ENCODE peak calls at places on chromosomes 13 and 19, in nine cellular contexts. Q is PC-9, A is upper lobe of right lung, P is transverse colon, I is SK-N-SH, Y is heart left ventricle, C is stomach, U is MM.1S, V is OCI-LY7. F is an unnamed sample.

GRCh38 chr19:5369962-5370367 is 29.4 kb upstream of the PTPRS start:
- DNase-seq in Q (peak), A (peak), P (peak), I (peak), Y (no peak), C (peak), U (peak), V (peak), F (peak)

GRCh38 chr19:38081547-38082255 is 142.3 kb downstream of the DPF1 start:
- DNase-seq in Q (no peak), A (no peak), P (no peak), I (no peak), Y (no peak), C (no peak), U (no peak), V (no peak), F (no peak)

GRCh38 chr19:11089254-11090013 is at the start of gene LDLR:
- DNase-seq in Q (peak), A (peak), P (peak), I (peak), Y (peak), C (peak), U (peak), V (peak), F (peak)

GRCh38 chr19:6126335-6126974 is 9.0 kb upstream of the ACSBG2 start:
- DNase-seq in Q (peak), A (no peak), P (no peak), I (peak), Y (no peak), C (no peak), U (peak), V (peak), F (no peak)

GRCh38 chr13:110644892-110645521 is 29.7 kb downstream of the NAXD start:
- DNase-seq in Q (no peak), A (peak), P (peak), I (peak), Y (peak), C (peak), U (peak), V (peak), F (peak)

GRCh38 chr13:27783111-27783510 is 9.2 kb upstream of the GSX1 start:
- DNase-seq in Q (no peak), A (no peak), P (no peak), I (no peak), Y (no peak), C (no peak), U (no peak), V (no peak), F (no peak)

GRCh38 chr19:58097783-58098681 is at the start of gene ZSCAN18:
- DNase-seq in Q (peak), A (peak), P (peak), I (peak), Y (peak), C (peak), U (no peak), V (no peak), F (peak)

GRCh38 chr13:94305463-94305862 is 174.0 kb downstream of the DCT start:
- DNase-seq in Q (no peak), A (no peak), P (no peak), I (no peak), Y (no peak), C (no peak), U (no peak), V (no peak), F (no peak)

GRCh38 chr19:4967738-4968461 is 1.0 kb upstream of the KDM4B start:
- DNase-seq in Q (no peak), A (no peak), P (no peak), I (no peak), Y (no peak), C (no peak), U (no peak), V (no peak), F (no peak)

GRCh38 chr13:50080856-50081105 is 65.5 kb downstream of the KCNRG start:
- DNase-seq in Q (no peak), A (no peak), P (no peak), I (no peak), Y (no peak), C (no peak), U (peak), V (no peak), F (no peak)

GRCh38 chr19:38061294-38061693 is 154.3 kb downstream of the SIPA1L3 start:
- DNase-seq in Q (no peak), A (no peak), P (no peak), I (no peak), Y (no peak), C (no peak), U (no peak), V (no peak), F (no peak)

GRCh38 chr13:36420437-36420891 is 11.8 kb upstream of the CCNA1 start:
- DNase-seq in Q (peak), A (peak), P (peak), I (peak), Y (peak), C (peak), U (peak), V (peak), F (peak)

GRCh38 chr19:52585101-52585500 is 15.0 kb downstream of the ZNF701 start:
- DNase-seq in Q (no peak), A (no peak), P (no peak), I (no peak), Y (no peak), C (no peak), U (no peak), V (no peak), F (no peak)

GRCh38 chr19:50797429-50798115 is 7.4 kb downstream of the ACP4 start:
- DNase-seq in Q (no peak), A (no peak), P (no peak), I (peak), Y (no peak), C (no peak), U (no peak), V (no peak), F (no peak)

GRCh38 chr19:4373601-4374441 is 26.5 kb downstream of the SH3GL1 start:
- DNase-seq in Q (no peak), A (no peak), P (no peak), I (no peak), Y (peak), C (no peak), U (no peak), V (no peak), F (no peak)

GRCh38 chr13:40271511-40271910 is 394.9 kb downstream of the FOXO1 start:
- DNase-seq in Q (no peak), A (no peak), P (peak), I (no peak), Y (peak), C (no peak), U (no peak), V (peak), F (no peak)

GRCh38 chr13:33388254-33388998 is 102.9 kb upstream of the STARD13 start:
- DNase-seq in Q (peak), A (no peak), P (no peak), I (no peak), Y (no peak), C (peak), U (no peak), V (no peak), F (no peak)

GRCh38 chr19:43700368-43701015 is 15.4 kb upstream of the IRGC start:
- DNase-seq in Q (peak), A (no peak), P (peak), I (no peak), Y (peak), C (peak), U (peak), V (no peak), F (no peak)

GRCh38 chr13:114067886-114068722 is 64.3 kb downstream of the RASA3 start:
- DNase-seq in Q (no peak), A (peak), P (peak), I (no peak), Y (peak), C (no peak), U (peak), V (no peak), F (peak)

GRCh38 chr13:102091231-102091630 is 310.6 kb downstream of the FGF14 start:
- DNase-seq in Q (no peak), A (no peak), P (no peak), I (no peak), Y (no peak), C (no peak), U (no peak), V (no peak), F (no peak)

GRCh38 chr13:27005556-27005955 is 166.1 kb downstream of the USP12 start:
- DNase-seq in Q (no peak), A (no peak), P (no peak), I (no peak), Y (no peak), C (no peak), U (no peak), V (no peak), F (no peak)

GRCh38 chr13:42486711-42487198 is 87.2 kb upstream of the TNFSF11 start:
- DNase-seq in Q (no peak), A (no peak), P (no peak), I (no peak), Y (no peak), C (no peak), U (no peak), V (no peak), F (no peak)

GRCh38 chr19:53511933-53512374 is 26.0 kb upstream of the ZNF331 start:
- DNase-seq in Q (peak), A (peak), P (peak), I (peak), Y (peak), C (peak), U (no peak), V (peak), F (peak)

GRCh38 chr13:50457430-50458393 is 385.8 kb downstream of the DLEU7 start:
- DNase-seq in Q (no peak), A (no peak), P (no peak), I (no peak), Y (no peak), C (no peak), U (no peak), V (peak), F (no peak)

GRCh38 chr13:25371608-25372274 is at the start of gene ATP8A2:
- DNase-seq in Q (no peak), A (no peak), P (no peak), I (peak), Y (no peak), C (no peak), U (no peak), V (no peak), F (no peak)

GRCh38 chr19:13505761-13506549 is at the start of gene CACNA1A:
- DNase-seq in Q (no peak), A (no peak), P (no peak), I (peak), Y (peak), C (no peak), U (no peak), V (no peak), F (no peak)

GRCh38 chr13:113075711-113076110 is 29.9 kb upstream of the F7 start:
- DNase-seq in Q (no peak), A (no peak), P (no peak), I (no peak), Y (no peak), C (no peak), U (no peak), V (no peak), F (no peak)

GRCh38 chr13:44715287-44716224 is 139.4 kb upstream of the TSC22D1 start:
- DNase-seq in Q (no peak), A (no peak), P (no peak), I (peak), Y (no peak), C (no peak), U (no peak), V (no peak), F (no peak)

GRCh38 chr13:52924241-52925148 is 76.1 kb upstream of the PCDH8 start:
- DNase-seq in Q (no peak), A (no peak), P (no peak), I (peak), Y (no peak), C (no peak), U (no peak), V (no peak), F (no peak)
- TF ChIP-seq CTCF in Q (no peak), A (no peak), P (no peak), I (no peak), Y (no peak), C (no peak), U (no peak), V (no peak), F (no peak)

GRCh38 chr19:40461669-40462221 is 3.8 kb downstream of the BLVRB start:
- DNase-seq in Q (no peak), A (peak), P (peak), I (no peak), Y (no peak), C (no peak), U (no peak), V (peak), F (no peak)

GRCh38 chr19:40465781-40466218 is 255 bp upstream of the BLVRB start:
- DNase-seq in Q (peak), A (peak), P (peak), I (peak), Y (peak), C (peak), U (peak), V (peak), F (peak)

GRCh38 chr19:40465025-40465780 is at the start of gene BLVRB:
- DNase-seq in Q (no peak), A (no peak), P (peak), I (no peak), Y (no peak), C (no peak), U (peak), V (peak), F (peak)

GRCh38 chr19:40466219-40467006 is at the start of gene SPTBN4:
- DNase-seq in Q (no peak), A (peak), P (peak), I (no peak), Y (peak), C (no peak), U (no peak), V (no peak), F (peak)

GRCh38 chr19:40464059-40465024 is 1.2 kb downstream of the BLVRB start:
- DNase-seq in Q (peak), A (peak), P (peak), I (peak), Y (peak), C (peak), U (peak), V (peak), F (peak)
- H3K4me3 ChIP-seq in Q (peak), A (peak), P (peak), I (peak), Y (peak), C (peak), U (peak), V (peak), F (no peak)

GRCh38 chr19:48713041-48713863 is 6.3 kb downstream of the MAMSTR start:
- DNase-seq in Q (peak), A (no peak), P (no peak), I (peak), Y (peak), C (no peak), U (no peak), V (peak), F (no peak)
- H3K27ac ChIP-seq in Q (no peak), A (peak), P (peak), I (no peak), Y (peak), C (peak), U (no peak), V (no peak), F (peak)

DNA sequence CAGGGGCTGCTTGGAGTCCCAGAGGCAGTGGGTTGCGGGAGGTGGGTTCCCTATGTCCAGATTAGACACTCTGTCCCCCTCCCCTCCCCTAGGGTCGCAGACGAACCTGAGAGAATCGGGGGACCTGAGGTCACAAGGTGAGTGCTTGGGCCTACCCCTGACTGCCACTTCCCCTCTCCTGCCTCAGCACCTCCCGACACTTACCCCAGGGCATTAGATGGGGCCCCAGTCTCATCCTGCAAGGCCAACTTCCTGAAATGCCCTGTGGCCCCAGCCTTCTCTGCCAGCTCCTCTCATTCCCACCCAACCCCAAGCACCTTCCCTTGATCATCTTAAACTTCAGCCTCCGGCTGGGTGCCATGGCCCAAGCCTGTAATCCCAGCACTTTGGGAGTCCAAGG is 23.0 kb downstream of the CKM start:
- DNase-seq in Q (no peak), A (no peak), P (no peak), I (no peak), Y (no peak), C (no peak), U (no peak), V (no peak), F (no peak)
- TF ChIP-seq CTCF in Q (no peak), A (no peak), P (no peak), I (no peak), Y (no peak), C (no peak), U (no peak), V (no peak), F (no peak)

GRCh38 chr13:51822106-51822840 is 18.3 kb upstream of the DHRS12 start:
- DNase-seq in Q (no peak), A (no peak), P (no peak), I (no peak), Y (no peak), C (no peak), U (no peak), V (no peak), F (no peak)
- H3K4me3 ChIP-seq in Q (no peak), A (no peak), P (no peak), I (no peak), Y (no peak), C (no peak), U (no peak), V (peak), F (peak)

GRCh38 chr13:21871302-21871862 is 200.5 kb downstream of the FGF9 start:
- DNase-seq in Q (no peak), A (no peak), P (no peak), I (no peak), Y (no peak), C (no peak), U (no peak), V (no peak), F (no peak)
- H3K27ac ChIP-seq in Q (no peak), A (no peak), P (peak), I (no peak), Y (no peak), C (no peak), U (no peak), V (no peak), F (no peak)

DNA sequence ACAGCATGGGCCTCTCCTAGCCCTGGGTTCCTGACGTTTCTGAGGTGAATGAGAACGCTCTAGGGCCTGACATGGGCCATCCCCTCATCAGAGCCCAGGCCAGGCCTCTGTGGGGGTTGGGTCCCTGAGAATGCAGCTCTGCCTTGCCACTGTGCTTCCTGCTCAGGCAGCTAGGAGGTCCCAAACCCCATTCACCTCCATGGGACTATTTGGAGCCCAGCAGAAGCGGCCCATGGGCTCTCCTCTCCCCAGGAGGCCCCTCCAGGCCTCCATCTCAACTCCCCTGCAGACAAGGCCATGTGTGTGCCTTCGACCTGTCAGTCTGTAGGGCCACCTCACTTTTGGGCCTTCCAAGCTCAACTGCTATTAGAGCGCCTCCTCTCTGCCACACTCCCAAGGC is 36.9 kb downstream of the ELL start:
- DNase-seq in Q (no peak), A (no peak), P (no peak), I (no peak), Y (no peak), C (no peak), U (no peak), V (no peak), F (no peak)
- TF ChIP-seq CTCF in Q (no peak), A (no peak), P (no peak), I (no peak), Y (no peak), C (no peak), U (no peak), V (peak), F (no peak)

GRCh38 chr19:41532526-41532925 is 43.4 kb upstream of the CEACAM21 start:
- DNase-seq in Q (no peak), A (no peak), P (no peak), I (no peak), Y (no peak), C (no peak), U (no peak), V (no peak), F (no peak)

GRCh38 chr19:41533691-41534090 is 42.3 kb upstream of the CEACAM21 start:
- DNase-seq in Q (no peak), A (no peak), P (no peak), I (no peak), Y (no peak), C (no peak), U (no peak), V (no peak), F (no peak)

GRCh38 chr19:41530761-41531301 is 45.1 kb upstream of the CEACAM21 start:
- DNase-seq in Q (no peak), A (no peak), P (no peak), I (no peak), Y (no peak), C (no peak), U (no peak), V (no peak), F (no peak)

GRCh38 chr19:41530184-41530534 is 45.8 kb upstream of the CEACAM21 start:
- DNase-seq in Q (no peak), A (no peak), P (no peak), I (no peak), Y (no peak), C (no peak), U (no peak), V (no peak), F (no peak)

GRCh38 chr19:41531438-41532311 is 44.3 kb upstream of the CEACAM21 start:
- DNase-seq in Q (no peak), A (peak), P (peak), I (no peak), Y (peak), C (peak), U (no peak), V (peak), F (peak)
- H3K4me3 ChIP-seq in Q (no peak), A (peak), P (peak), I (no peak), Y (peak), C (no peak), U (peak), V (peak), F (peak)